ENCODE peak calls at places on chromosomes 3 and 15, in ten cellular contexts. One of them, this sample, is unnamed.

GRCh38 chr3:147941984-147942383 is 532.8 kb downstream of the ZIC1 start:
- DNase-seq in cardiac muscle cell: no peak
- DNase-seq in nephron progenitor cell: no peak
- DNase-seq in AG04450: no peak
- DNase-seq in esophagus squamous epithelium: no peak
- DNase-seq in endothelial cell: no peak
- DNase-seq in DND-41: no peak
- DNase-seq in colonic mucosa: no peak
- DNase-seq in BJ: no peak
- DNase-seq in heart left ventricle: no peak
- DNase-seq in this sample: no peak

GRCh38 chr3:119310052-119310451 is 15.9 kb downstream of the ARHGAP31 start:
- DNase-seq in colonic mucosa: no peak
- DNase-seq in endothelial cell: no peak
- DNase-seq in DND-41: no peak
- DNase-seq in BJ: peak
- DNase-seq in heart left ventricle: no peak
- DNase-seq in esophagus squamous epithelium: no peak
- DNase-seq in AG04450: peak
- DNase-seq in nephron progenitor cell: no peak
- DNase-seq in cardiac muscle cell: no peak
- DNase-seq in this sample: peak

GRCh38 chr3:14804835-14805780 is 13.7 kb upstream of the FGD5 start:
- DNase-seq in esophagus squamous epithelium: no peak
- DNase-seq in colonic mucosa: no peak
- DNase-seq in AG04450: no peak
- DNase-seq in cardiac muscle cell: no peak
- DNase-seq in heart left ventricle: no peak
- DNase-seq in endothelial cell: no peak
- DNase-seq in nephron progenitor cell: no peak
- DNase-seq in DND-41: no peak
- DNase-seq in BJ: no peak
- DNase-seq in this sample: no peak

GRCh38 chr3:141294848-141295247 is 63.2 kb downstream of the PXYLP1 start:
- DNase-seq in nephron progenitor cell: no peak
- DNase-seq in endothelial cell: no peak
- DNase-seq in AG04450: no peak
- DNase-seq in esophagus squamous epithelium: no peak
- DNase-seq in cardiac muscle cell: no peak
- DNase-seq in heart left ventricle: no peak
- DNase-seq in DND-41: no peak
- DNase-seq in BJ: peak
- DNase-seq in colonic mucosa: no peak
- DNase-seq in this sample: peak

GRCh38 chr3:35677797-35678196 is 38.5 kb downstream of the ARPP21 start:
- DNase-seq in AG04450: no peak
- DNase-seq in DND-41: no peak
- DNase-seq in colonic mucosa: no peak
- DNase-seq in esophagus squamous epithelium: no peak
- DNase-seq in cardiac muscle cell: no peak
- DNase-seq in endothelial cell: no peak
- DNase-seq in heart left ventricle: no peak
- DNase-seq in BJ: no peak
- DNase-seq in nephron progenitor cell: no peak
- DNase-seq in this sample: no peak

GRCh38 chr3:117998071-117998470 is 1036.6 kb downstream of the IGSF11 start:
- DNase-seq in BJ: no peak
- DNase-seq in DND-41: no peak
- DNase-seq in nephron progenitor cell: no peak
- DNase-seq in esophagus squamous epithelium: no peak
- DNase-seq in colonic mucosa: no peak
- DNase-seq in endothelial cell: no peak
- DNase-seq in AG04450: no peak
- DNase-seq in heart left ventricle: no peak
- DNase-seq in cardiac muscle cell: no peak
- DNase-seq in this sample: peak

GRCh38 chr15:25182736-25183445 is 228.1 kb downstream of the SNRPN start:
- DNase-seq in BJ: no peak
- DNase-seq in DND-41: no peak
- DNase-seq in AG04450: no peak
- DNase-seq in nephron progenitor cell: no peak
- DNase-seq in heart left ventricle: peak
- DNase-seq in cardiac muscle cell: no peak
- DNase-seq in colonic mucosa: no peak
- DNase-seq in endothelial cell: no peak
- DNase-seq in esophagus squamous epithelium: no peak
- DNase-seq in this sample: no peak

GRCh38 chr3:127817331-127817821 is 4.9 kb downstream of the MGLL start:
- DNase-seq in heart left ventricle: no peak
- DNase-seq in esophagus squamous epithelium: no peak
- DNase-seq in BJ: peak
- DNase-seq in endothelial cell: no peak
- DNase-seq in cardiac muscle cell: no peak
- DNase-seq in colonic mucosa: peak
- DNase-seq in DND-41: no peak
- DNase-seq in AG04450: no peak
- DNase-seq in nephron progenitor cell: no peak
- DNase-seq in this sample: peak

GRCh38 chr3:108959017-108959416 is 5.3 kb upstream of the GUCA1C start:
- DNase-seq in BJ: no peak
- DNase-seq in endothelial cell: no peak
- DNase-seq in cardiac muscle cell: no peak
- DNase-seq in DND-41: no peak
- DNase-seq in nephron progenitor cell: no peak
- DNase-seq in heart left ventricle: no peak
- DNase-seq in esophagus squamous epithelium: no peak
- DNase-seq in AG04450: no peak
- DNase-seq in colonic mucosa: no peak
- DNase-seq in this sample: peak

GRCh38 chr3:53811143-53811915 is 34.9 kb downstream of the CHDH start:
- DNase-seq in DND-41: no peak
- DNase-seq in esophagus squamous epithelium: no peak
- DNase-seq in AG04450: no peak
- DNase-seq in endothelial cell: no peak
- DNase-seq in BJ: no peak
- DNase-seq in nephron progenitor cell: no peak
- DNase-seq in colonic mucosa: peak
- DNase-seq in cardiac muscle cell: no peak
- DNase-seq in heart left ventricle: no peak
- DNase-seq in this sample: no peak

GRCh38 chr3:132284006-132284405 is 33.2 kb upstream of the ACP3 start:
- DNase-seq in DND-41: no peak
- DNase-seq in BJ: no peak
- DNase-seq in endothelial cell: no peak
- DNase-seq in cardiac muscle cell: peak
- DNase-seq in colonic mucosa: no peak
- DNase-seq in nephron progenitor cell: no peak
- DNase-seq in esophagus squamous epithelium: no peak
- DNase-seq in AG04450: no peak
- DNase-seq in heart left ventricle: no peak
- DNase-seq in this sample: no peak

GRCh38 chr15:42800731-42801474 is 64.0 kb upstream of the CDAN1 start:
- DNase-seq in nephron progenitor cell: no peak
- DNase-seq in heart left ventricle: no peak
- DNase-seq in BJ: no peak
- DNase-seq in esophagus squamous epithelium: no peak
- DNase-seq in colonic mucosa: no peak
- DNase-seq in endothelial cell: peak
- DNase-seq in AG04450: no peak
- DNase-seq in cardiac muscle cell: peak
- DNase-seq in DND-41: peak
- DNase-seq in this sample: no peak
- TF ChIP-seq CTCF in nephron progenitor cell: no peak
- TF ChIP-seq CTCF in heart left ventricle: no peak
- TF ChIP-seq CTCF in BJ: no peak
- TF ChIP-seq CTCF in esophagus squamous epithelium: peak
- TF ChIP-seq CTCF in colonic mucosa: no peak
- TF ChIP-seq CTCF in endothelial cell: no peak
- TF ChIP-seq CTCF in AG04450: no peak
- TF ChIP-seq CTCF in cardiac muscle cell: no peak
- TF ChIP-seq CTCF in DND-41: peak
- TF ChIP-seq CTCF in this sample: peak

GRCh38 chr3:10286596-10287295 is 6.0 kb downstream of the GHRL start:
- DNase-seq in nephron progenitor cell: no peak
- DNase-seq in BJ: no peak
- DNase-seq in colonic mucosa: no peak
- DNase-seq in esophagus squamous epithelium: no peak
- DNase-seq in cardiac muscle cell: no peak
- DNase-seq in endothelial cell: no peak
- DNase-seq in DND-41: peak
- DNase-seq in AG04450: peak
- DNase-seq in heart left ventricle: no peak
- DNase-seq in this sample: peak
- TF ChIP-seq CTCF in nephron progenitor cell: no peak
- TF ChIP-seq CTCF in BJ: no peak
- TF ChIP-seq CTCF in colonic mucosa: no peak
- TF ChIP-seq CTCF in esophagus squamous epithelium: peak
- TF ChIP-seq CTCF in cardiac muscle cell: peak
- TF ChIP-seq CTCF in endothelial cell: no peak
- TF ChIP-seq CTCF in DND-41: peak
- TF ChIP-seq CTCF in AG04450: peak
- TF ChIP-seq CTCF in heart left ventricle: no peak
- TF ChIP-seq CTCF in this sample: no peak

GRCh38 chr3:159806412-159806811 is 182.2 kb upstream of the IL12A start:
- DNase-seq in BJ: no peak
- DNase-seq in endothelial cell: no peak
- DNase-seq in nephron progenitor cell: no peak
- DNase-seq in AG04450: no peak
- DNase-seq in colonic mucosa: no peak
- DNase-seq in heart left ventricle: peak
- DNase-seq in DND-41: no peak
- DNase-seq in esophagus squamous epithelium: no peak
- DNase-seq in cardiac muscle cell: no peak
- DNase-seq in this sample: no peak
- TF ChIP-seq CTCF in BJ: no peak
- TF ChIP-seq CTCF in endothelial cell: no peak
- TF ChIP-seq CTCF in nephron progenitor cell: no peak
- TF ChIP-seq CTCF in AG04450: peak
- TF ChIP-seq CTCF in colonic mucosa: no peak
- TF ChIP-seq CTCF in heart left ventricle: no peak
- TF ChIP-seq CTCF in DND-41: no peak
- TF ChIP-seq CTCF in esophagus squamous epithelium: no peak
- TF ChIP-seq CTCF in cardiac muscle cell: no peak
- TF ChIP-seq CTCF in this sample: no peak

GRCh38 chr3:39750677-39751076 is 58.7 kb upstream of the MYRIP start:
- DNase-seq in BJ: no peak
- DNase-seq in endothelial cell: no peak
- DNase-seq in AG04450: no peak
- DNase-seq in DND-41: no peak
- DNase-seq in esophagus squamous epithelium: no peak
- DNase-seq in cardiac muscle cell: no peak
- DNase-seq in nephron progenitor cell: no peak
- DNase-seq in heart left ventricle: no peak
- DNase-seq in colonic mucosa: no peak
- DNase-seq in this sample: no peak

GRCh38 chr3:39754549-39754948 is 54.9 kb upstream of the MYRIP start:
- DNase-seq in DND-41: no peak
- DNase-seq in esophagus squamous epithelium: no peak
- DNase-seq in endothelial cell: no peak
- DNase-seq in cardiac muscle cell: no peak
- DNase-seq in heart left ventricle: no peak
- DNase-seq in BJ: no peak
- DNase-seq in nephron progenitor cell: no peak
- DNase-seq in AG04450: no peak
- DNase-seq in colonic mucosa: no peak
- DNase-seq in this sample: no peak

GRCh38 chr3:39753361-39753760 is 56.0 kb upstream of the MYRIP start:
- DNase-seq in DND-41: no peak
- DNase-seq in BJ: no peak
- DNase-seq in AG04450: no peak
- DNase-seq in nephron progenitor cell: no peak
- DNase-seq in colonic mucosa: no peak
- DNase-seq in esophagus squamous epithelium: no peak
- DNase-seq in cardiac muscle cell: no peak
- DNase-seq in endothelial cell: no peak
- DNase-seq in heart left ventricle: no peak
- DNase-seq in this sample: no peak

GRCh38 chr3:39752751-39753150 is 56.7 kb upstream of the MYRIP start:
- DNase-seq in cardiac muscle cell: no peak
- DNase-seq in esophagus squamous epithelium: no peak
- DNase-seq in colonic mucosa: no peak
- DNase-seq in DND-41: no peak
- DNase-seq in BJ: no peak
- DNase-seq in nephron progenitor cell: no peak
- DNase-seq in heart left ventricle: no peak
- DNase-seq in AG04450: no peak
- DNase-seq in endothelial cell: no peak
- DNase-seq in this sample: no peak

GRCh38 chr3:39752019-39752637 is 57.3 kb upstream of the MYRIP start:
- DNase-seq in esophagus squamous epithelium: no peak
- DNase-seq in heart left ventricle: no peak
- DNase-seq in endothelial cell: no peak
- DNase-seq in cardiac muscle cell: no peak
- DNase-seq in nephron progenitor cell: no peak
- DNase-seq in DND-41: no peak
- DNase-seq in AG04450: no peak
- DNase-seq in colonic mucosa: no peak
- DNase-seq in BJ: no peak
- DNase-seq in this sample: no peak
- TF ChIP-seq CTCF in esophagus squamous epithelium: no peak
- TF ChIP-seq CTCF in heart left ventricle: no peak
- TF ChIP-seq CTCF in endothelial cell: no peak
- TF ChIP-seq CTCF in cardiac muscle cell: no peak
- TF ChIP-seq CTCF in nephron progenitor cell: no peak
- TF ChIP-seq CTCF in DND-41: no peak
- TF ChIP-seq CTCF in AG04450: no peak
- TF ChIP-seq CTCF in colonic mucosa: no peak
- TF ChIP-seq CTCF in BJ: no peak
- TF ChIP-seq CTCF in this sample: no peak

DNA sequence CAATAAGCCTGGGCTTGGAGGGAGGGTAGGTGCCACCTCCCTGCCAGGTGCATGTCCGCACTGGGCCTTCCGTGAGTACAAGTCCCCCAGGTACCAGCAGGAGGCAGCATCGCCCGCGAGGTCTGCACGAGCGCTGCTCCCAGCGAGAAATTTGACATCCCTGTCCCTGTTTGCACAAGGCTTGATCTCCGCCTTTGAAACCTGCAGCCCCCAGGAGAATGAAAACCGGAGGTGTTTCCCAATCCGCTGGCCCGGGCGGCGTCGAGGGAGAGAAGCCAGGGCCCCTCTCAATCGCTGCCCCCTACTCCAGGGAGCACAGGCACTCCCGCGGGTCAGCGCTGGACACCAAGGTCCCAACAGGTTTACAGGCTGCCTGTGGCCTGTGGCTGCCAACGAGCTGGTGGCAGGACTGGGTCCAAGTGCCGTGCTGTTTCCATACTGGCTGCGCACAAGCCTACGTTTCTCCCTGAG is 961 bp downstream of the HAPLN3 start:
- DNase-seq in AG04450: no peak
- DNase-seq in cardiac muscle cell: peak
- DNase-seq in colonic mucosa: peak
- DNase-seq in heart left ventricle: peak
- DNase-seq in endothelial cell: peak
- DNase-seq in esophagus squamous epithelium: no peak
- DNase-seq in BJ: no peak
- DNase-seq in DND-41: no peak
- DNase-seq in nephron progenitor cell: peak
- DNase-seq in this sample: peak
- TF ChIP-seq CTCF in AG04450: peak
- TF ChIP-seq CTCF in cardiac muscle cell: peak
- TF ChIP-seq CTCF in colonic mucosa: peak
- TF ChIP-seq CTCF in heart left ventricle: peak
- TF ChIP-seq CTCF in endothelial cell: peak
- TF ChIP-seq CTCF in esophagus squamous epithelium: peak
- TF ChIP-seq CTCF in BJ: peak
- TF ChIP-seq CTCF in DND-41: peak
- TF ChIP-seq CTCF in nephron progenitor cell: peak
- TF ChIP-seq CTCF in this sample: peak

GRCh38 chr15:29567336-29567735 is 254.9 kb downstream of the TJP1 start:
- DNase-seq in nephron progenitor cell: no peak
- DNase-seq in endothelial cell: no peak
- DNase-seq in BJ: no peak
- DNase-seq in DND-41: no peak
- DNase-seq in heart left ventricle: no peak
- DNase-seq in colonic mucosa: no peak
- DNase-seq in AG04450: no peak
- DNase-seq in cardiac muscle cell: no peak
- DNase-seq in esophagus squamous epithelium: no peak
- DNase-seq in this sample: no peak
- TF ChIP-seq CTCF in nephron progenitor cell: no peak
- TF ChIP-seq CTCF in endothelial cell: no peak
- TF ChIP-seq CTCF in BJ: no peak
- TF ChIP-seq CTCF in DND-41: no peak
- TF ChIP-seq CTCF in heart left ventricle: no peak
- TF ChIP-seq CTCF in colonic mucosa: no peak
- TF ChIP-seq CTCF in AG04450: no peak
- TF ChIP-seq CTCF in cardiac muscle cell: no peak
- TF ChIP-seq CTCF in esophagus squamous epithelium: no peak
- TF ChIP-seq CTCF in this sample: no peak

This sample was measured in astrocyte of the spinal cord.